ENCODE peak calls at places on chromosome 15, in four cellular contexts. Q is H1, G is fibroblast of lung, B is neural progenitor cell. P is an unnamed sample.

GRCh38 chr15:34696506-34696905 is 58.3 kb downstream of the GJD2 start:
- DNase-seq in G (no peak), B (no peak), Q (no peak), P (no peak)

GRCh38 chr15:86743283-86743903 is 663.7 kb downstream of the AGBL1 start:
- DNase-seq in B (peak), G (no peak), Q (peak), P (peak)

GRCh38 chr15:78898540-78898939 is 25.9 kb downstream of the MORF4L1 start:
- DNase-seq in G (no peak), Q (no peak), B (no peak), P (no peak)

GRCh38 chr15:62403164-62403809 is 238.2 kb upstream of the C2CD4B start:
- DNase-seq in G (peak), Q (no peak), B (no peak), P (no peak)

GRCh38 chr15:33067456-33067855 is 127.1 kb downstream of the FMN1 start:
- DNase-seq in Q (no peak), B (no peak), G (peak), P (no peak)

GRCh38 chr15:78365931-78366330 is 25.8 kb downstream of the CRABP1 start:
- DNase-seq in B (no peak), G (no peak), Q (no peak), P (no peak)

GRCh38 chr15:30649952-30650929 is 24.3 kb downstream of the ARHGAP11B start:
- DNase-seq in Q (no peak), G (peak), B (no peak), P (no peak)

GRCh38 chr15:95684693-95685115 is 645.8 kb upstream of the NR2F2 start:
- DNase-seq in G (peak), Q (no peak), B (no peak), P (no peak)

GRCh38 chr15:39885099-39885777 is 34.8 kb downstream of the GPR176 start:
- DNase-seq in B (no peak), G (no peak), Q (no peak), P (no peak)

GRCh38 chr15:98799461-98799971 is 151.2 kb downstream of the IGF1R start:
- DNase-seq in Q (no peak), B (peak), G (no peak), P (no peak)

GRCh38 chr15:75891895-75892294 is 11.8 kb upstream of the FBXO22 start:
- DNase-seq in B (no peak), G (peak), Q (no peak), P (no peak)

GRCh38 chr15:33467146-33467815 is 156.5 kb downstream of the RYR3 start:
- DNase-seq in Q (no peak), G (no peak), B (no peak), P (no peak)

GRCh38 chr15:39781147-39781966 is 1.3 kb downstream of the FSIP1 start:
- DNase-seq in B (no peak), Q (no peak), G (no peak), P (no peak)

GRCh38 chr15:76533060-76533955 is 196.7 kb downstream of the ISL2 start:
- DNase-seq in G (peak), Q (no peak), B (no peak), P (no peak)

GRCh38 chr15:22978691-22979068 is 1.5 kb downstream of the CYFIP1 start:
- DNase-seq in G (no peak), Q (no peak), B (peak), P (no peak)

GRCh38 chr15:32722126-32722525 is 4.3 kb downstream of the GREM1 start:
- DNase-seq in G (no peak), Q (no peak), B (no peak), P (no peak)

GRCh38 chr15:58447244-58448010 is 15.6 kb downstream of the LIPC start:
- DNase-seq in G (peak), B (no peak), Q (no peak), P (peak)

GRCh38 chr15:68991723-68992122 is 22.8 kb upstream of the NOX5 start:
- DNase-seq in G (peak), Q (no peak), B (no peak), P (no peak)

GRCh38 chr15:52114256-52114655 is 1.7 kb upstream of the BCL2L10 start:
- DNase-seq in G (no peak), Q (no peak), B (no peak), P (no peak)

GRCh38 chr15:40343512-40343911 is 2.8 kb upstream of the CCDC9B start:
- DNase-seq in Q (no peak), G (peak), B (no peak), P (no peak)

GRCh38 chr15:90529369-90530249 is at the start of gene CRTC3:
- DNase-seq in Q (peak), B (peak), G (peak), P (peak)

GRCh38 chr15:25406846-25407245 is 32.0 kb downstream of the UBE3A start:
- DNase-seq in Q (no peak), B (no peak), G (no peak), P (no peak)

GRCh38 chr15:101382544-101382943 is 87.5 kb upstream of the SNRPA1 start:
- DNase-seq in B (no peak), Q (no peak), G (no peak), P (no peak)

GRCh38 chr15:97993310-97993738 is 32.8 kb downstream of the ARRDC4 start:
- DNase-seq in Q (no peak), G (no peak), B (no peak), P (peak)

GRCh38 chr15:95024388-95024787 is 793.0 kb downstream of the MCTP2 start:
- DNase-seq in Q (no peak), G (peak), B (peak), P (no peak)

GRCh38 chr15:63596666-63597032 is 538 bp upstream of the FBXL22 start:
- DNase-seq in B (no peak), G (no peak), Q (no peak), P (no peak)

GRCh38 chr15:77859491-77860060 is 217.9 kb downstream of the TBC1D2B start:
- DNase-seq in G (no peak), Q (no peak), B (no peak), P (no peak)

GRCh38 chr15:34976073-34976472 is 6.5 kb upstream of the AQR start:
- DNase-seq in B (peak), Q (no peak), G (no peak), P (no peak)

GRCh38 chr15:93217343-93217742 is 128.3 kb upstream of the RGMA start:
- DNase-seq in G (no peak), B (no peak), Q (peak), P (no peak)

GRCh38 chr15:93219859-93220258 is 130.8 kb upstream of the RGMA start:
- DNase-seq in Q (no peak), B (no peak), G (no peak), P (no peak)

GRCh38 chr15:93223803-93224202 is 134.8 kb upstream of the RGMA start:
- DNase-seq in Q (peak), B (no peak), G (no peak), P (no peak)

DNA sequence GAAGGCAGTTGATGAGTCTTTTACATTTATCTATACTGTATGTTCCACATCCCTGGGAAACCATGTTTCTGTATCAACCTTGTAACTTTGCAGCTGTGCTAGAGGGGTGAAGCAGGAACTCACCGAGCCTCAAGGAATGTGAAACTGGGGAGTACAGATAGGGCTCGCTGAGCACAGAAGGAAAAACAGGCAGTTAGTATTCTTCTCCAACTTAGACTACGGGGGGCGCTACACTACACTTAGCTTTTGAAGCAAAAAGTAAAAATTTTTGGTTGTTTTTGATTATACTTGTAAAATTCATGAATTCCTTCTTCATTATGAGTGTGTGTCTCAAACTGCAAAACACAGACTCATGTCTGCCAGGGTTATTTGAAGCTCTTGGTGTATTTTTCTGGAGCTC is 132.7 kb upstream of the RGMA start:
- DNase-seq in G (no peak), B (peak), Q (peak), P (no peak)
- TF ChIP-seq CTCF in G (no peak), B (peak), Q (peak), P (peak)

GRCh38 chr15:45111390-45112142 is 2.4 kb downstream of the DUOX2 start:
- DNase-seq in G (no peak), B (peak), Q (peak), P (no peak)
- TF ChIP-seq EZH2 in G (peak), B (no peak), Q (no peak), P (no peak)

GRCh38 chr15:70267306-70267705 is 169.6 kb upstream of the TLE3 start:
- DNase-seq in B (no peak), G (no peak), Q (no peak), P (no peak)
- H3K9ac ChIP-seq in B (no peak), G (no peak), Q (no peak), P (no peak)

GRCh38 chr15:84981054-84981710 is 474 bp upstream of the PDE8A start:
- DNase-seq in Q (peak), B (peak), G (peak), P (peak)
- TF ChIP-seq CTCF in Q (no peak), B (peak), G (no peak), P (peak)

GRCh38 chr15:83282141-83282540 is 2.3 kb downstream of the BNC1 start:
- DNase-seq in B (no peak), G (no peak), Q (no peak), P (no peak)

GRCh38 chr15:83284563-83285283 is at the start of gene BNC1:
- DNase-seq in B (peak), Q (peak), G (no peak), P (no peak)

GRCh38 chr15:83282859-83283812 is 1.3 kb downstream of the BNC1 start:
- DNase-seq in B (peak), G (peak), Q (peak), P (no peak)

GRCh38 chr15:83285284-83285978 is 967 bp upstream of the BNC1 start:
- DNase-seq in B (peak), Q (peak), G (no peak), P (no peak)

GRCh38 chr15:83283813-83284562 is 476 bp downstream of the BNC1 start:
- DNase-seq in Q (peak), B (peak), G (peak), P (no peak)
- TF ChIP-seq EZH2 in Q (peak), B (peak), G (no peak), P (no peak)